ENCODE peak calls at places on chromosomes 11 and 22, in seven cellular contexts. E, F, W, O, M, V and N are unnamed samples.

GRCh38 chr11:13535819-13536218 is 40.0 kb upstream of the PTH start:
- DNase-seq in M (peak), V (peak), O (no peak), W (peak), E (peak), F (peak), N (peak)

GRCh38 chr11:95231881-95232605 is 1.0 kb upstream of the SESN3 start:
- DNase-seq in V (no peak), E (peak), M (peak), O (peak), F (peak), W (peak), N (no peak)

GRCh38 chr11:8709002-8709672 is 26.5 kb downstream of the RPL27A start:
- DNase-seq in E (peak), V (no peak), F (no peak), O (peak), M (no peak), W (peak), N (no peak)

GRCh38 chr11:63553759-63554158 is 9.4 kb downstream of the PLAAT2 start:
- DNase-seq in V (no peak), O (no peak), M (peak), E (no peak), F (no peak), W (no peak), N (peak)

GRCh38 chr22:33519140-33519973 is 400.9 kb downstream of the LARGE1 start:
- DNase-seq in F (peak), E (peak), O (peak), V (no peak), W (peak), M (peak), N (peak)

GRCh38 chr11:4826425-4826824 is 5.3 kb downstream of the OR51F2 start:
- DNase-seq in W (peak), M (no peak), O (peak), F (peak), V (no peak), E (no peak), N (no peak)

GRCh38 chr11:119099707-119100106 is 1.9 kb downstream of the DPAGT1 start:
- DNase-seq in V (no peak), E (no peak), M (no peak), O (no peak), F (no peak), W (no peak), N (no peak)

GRCh38 chr22:36036167-36036624 is 7.6 kb upstream of the RBFOX2 start:
- DNase-seq in M (no peak), F (no peak), W (no peak), V (no peak), O (no peak), E (no peak), N (no peak)

GRCh38 chr11:17208257-17208999 is 642 bp upstream of the PIK3C2A start:
- DNase-seq in M (peak), O (peak), W (peak), V (peak), F (peak), E (peak), N (peak)

GRCh38 chr11:10233581-10233980 is 60.4 kb downstream of the SBF2 start:
- DNase-seq in V (peak), M (no peak), O (peak), E (peak), W (no peak), F (no peak), N (peak)

GRCh38 chr11:100827934-100828661 is 141.0 kb downstream of the ARHGAP42 start:
- DNase-seq in F (peak), M (peak), E (peak), O (peak), W (peak), V (peak), N (peak)

GRCh38 chr11:127420139-127420538 is 419.6 kb upstream of the KIRREL3 start:
- DNase-seq in W (no peak), O (no peak), M (no peak), E (no peak), F (no peak), V (no peak), N (no peak)

GRCh38 chr22:46262449-46263207 is 515 bp downstream of the PKDREJ start:
- DNase-seq in M (no peak), O (peak), E (peak), W (peak), F (peak), V (no peak), N (no peak)

GRCh38 chr11:17563248-17563647 is 16.2 kb downstream of the OTOG start:
- DNase-seq in E (peak), F (peak), O (no peak), M (no peak), W (peak), V (no peak), N (peak)

GRCh38 chr11:121415861-121416260 is 36.3 kb upstream of the SORL1 start:
- DNase-seq in V (no peak), E (peak), O (peak), F (no peak), W (no peak), M (no peak), N (peak)

GRCh38 chr22:46936378-46936916 is 174.0 kb downstream of the TBC1D22A start:
- DNase-seq in W (no peak), O (no peak), E (peak), F (no peak), V (no peak), M (no peak), N (no peak)

GRCh38 chr22:31102441-31103081 is 4.8 kb downstream of the SELENOM start:
- DNase-seq in W (no peak), F (no peak), E (peak), O (peak), V (no peak), M (no peak), N (peak)

GRCh38 chr22:46537221-46537945 is at the start of gene CELSR1:
- DNase-seq in V (no peak), W (peak), E (peak), F (peak), M (no peak), O (peak), N (peak)

GRCh38 chr11:135061166-135061565 is 649.1 kb upstream of the B3GAT1 start:
- DNase-seq in W (no peak), M (no peak), E (no peak), F (no peak), V (no peak), O (no peak), N (no peak)

GRCh38 chr11:65858354-65859133 is 564 bp upstream of the CFL1 start:
- DNase-seq in O (no peak), V (no peak), F (no peak), E (no peak), M (peak), W (no peak), N (peak)

GRCh38 chr11:65468874-65469333 is 29.9 kb upstream of the MALAT1 start:
- DNase-seq in E (peak), F (peak), O (peak), M (peak), W (peak), V (peak), N (peak)

GRCh38 chr11:2806351-2807058 is 79.1 kb downstream of the CDKN1C start:
- DNase-seq in V (no peak), E (no peak), O (no peak), F (peak), W (no peak), M (no peak), N (no peak)

GRCh38 chr22:31556627-31557203 is 60.4 kb downstream of the SFI1 start:
- DNase-seq in W (peak), V (peak), O (peak), M (peak), F (peak), E (peak), N (peak)

GRCh38 chr11:118217575-118217974 is 7.2 kb downstream of the JAML start:
- DNase-seq in O (no peak), F (no peak), W (no peak), M (no peak), E (no peak), V (no peak), N (no peak)

GRCh38 chr22:29456211-29456671 is 17.9 kb downstream of the RFPL1 start:
- DNase-seq in V (no peak), O (no peak), M (no peak), F (peak), W (peak), E (peak), N (no peak)

GRCh38 chr11:58923300-58923788 is 15.9 kb upstream of the GLYATL1 start:
- DNase-seq in V (peak), F (peak), E (peak), M (peak), O (peak), W (peak), N (peak)

GRCh38 chr22:35177811-35178210 is 79.5 kb upstream of the HMGXB4 start:
- DNase-seq in F (peak), E (no peak), M (no peak), W (peak), V (no peak), O (no peak), N (no peak)

GRCh38 chr11:10709299-10710086 is 15.9 kb upstream of the IRAG1 start:
- DNase-seq in E (no peak), O (no peak), F (no peak), M (no peak), W (no peak), V (no peak), N (no peak)

GRCh38 chr11:29343465-29344333 is 673.1 kb downstream of the KCNA4 start:
- DNase-seq in F (peak), V (peak), O (peak), M (peak), E (peak), W (peak), N (peak)

GRCh38 chr11:114291847-114292680 is 4.1 kb upstream of the NNMT start:
- DNase-seq in F (no peak), O (no peak), M (no peak), W (no peak), V (no peak), E (peak), N (peak)

DNA sequence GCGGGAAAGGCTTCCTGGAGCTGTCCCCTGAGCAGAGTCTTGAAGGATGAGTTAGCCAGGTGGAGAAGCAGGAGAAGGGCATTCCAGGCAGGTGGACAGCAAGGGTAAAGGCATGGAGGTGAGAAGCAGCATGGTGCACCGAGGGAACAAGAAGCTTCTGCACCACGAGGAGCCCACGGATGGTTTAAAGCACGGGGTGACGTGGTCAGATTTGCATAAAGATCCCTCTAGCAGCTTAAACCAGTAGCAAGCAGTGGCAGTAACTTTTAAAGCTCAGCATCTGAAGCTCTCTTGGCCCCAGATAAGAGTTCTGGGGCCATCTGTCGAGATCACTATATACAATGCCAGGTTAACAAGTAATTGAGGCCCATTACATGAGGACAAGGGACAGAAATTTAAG is 36.8 kb downstream of the SERPINH1 start:
- DNase-seq in E (no peak), F (no peak), M (no peak), O (no peak), W (no peak), V (no peak), N (no peak)
- H3K4me2 ChIP-seq in E (no peak), F (no peak), M (no peak), O (no peak), W (no peak), V (no peak), N (no peak)

GRCh38 chr22:25783856-25784255 is 41.9 kb downstream of the MYO18B start:
- DNase-seq in E (no peak), V (no peak), F (no peak), M (no peak), O (no peak), W (no peak), N (no peak)

GRCh38 chr22:25782831-25783230 is 40.8 kb downstream of the MYO18B start:
- DNase-seq in W (no peak), V (no peak), O (no peak), F (no peak), E (no peak), M (no peak), N (no peak)

GRCh38 chr22:25780673-25781072 is 38.7 kb downstream of the MYO18B start:
- DNase-seq in E (no peak), W (no peak), V (no peak), M (no peak), F (no peak), O (peak), N (no peak)

GRCh38 chr22:25779890-25780289 is 37.9 kb downstream of the MYO18B start:
- DNase-seq in E (no peak), V (no peak), W (no peak), F (no peak), M (no peak), O (no peak), N (no peak)

DNA sequence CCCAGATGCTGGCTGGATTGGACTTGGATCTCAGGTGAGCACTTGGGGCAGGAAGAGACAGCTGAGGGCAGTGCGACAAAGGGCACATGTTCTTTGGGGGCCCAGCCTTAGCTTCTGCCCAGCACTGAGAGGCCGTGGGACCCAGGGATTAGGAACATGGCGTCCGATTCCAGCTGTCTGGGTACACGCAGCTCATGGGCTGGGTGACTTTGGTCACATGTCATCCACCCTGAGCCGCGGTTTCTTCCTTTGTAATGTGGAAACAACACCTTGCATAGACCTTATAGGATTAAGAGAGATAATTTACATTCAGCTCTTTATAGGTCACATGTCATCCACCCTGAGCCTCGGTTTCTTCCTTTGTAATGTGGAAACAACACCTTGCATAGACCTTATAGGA is 39.8 kb downstream of the MYO18B start:
- DNase-seq in M (no peak), W (no peak), F (no peak), O (no peak), E (no peak), V (no peak), N (no peak)
- TF ChIP-seq EZH2phosphoT487 in M (no peak), W (no peak), F (no peak), O (no peak), E (no peak), V (no peak), N (no peak)

GRCh38 chr11:69413993-69414392 is 67.5 kb upstream of the LINC01488 start:
- DNase-seq in E (no peak), V (no peak), M (no peak), W (no peak), O (no peak), F (no peak), N (no peak)

GRCh38 chr11:69415411-69416122 is 65.9 kb upstream of the LINC01488 start:
- DNase-seq in E (no peak), O (no peak), W (no peak), F (no peak), V (no peak), M (no peak), N (no peak)

GRCh38 chr11:69416123-69416475 is 65.4 kb upstream of the LINC01488 start:
- DNase-seq in W (no peak), F (no peak), E (no peak), V (no peak), M (no peak), O (no peak), N (no peak)

GRCh38 chr11:69413015-69413801 is 68.3 kb upstream of the LINC01488 start:
- DNase-seq in F (no peak), M (no peak), W (no peak), O (no peak), E (no peak), V (no peak), N (no peak)

DNA sequence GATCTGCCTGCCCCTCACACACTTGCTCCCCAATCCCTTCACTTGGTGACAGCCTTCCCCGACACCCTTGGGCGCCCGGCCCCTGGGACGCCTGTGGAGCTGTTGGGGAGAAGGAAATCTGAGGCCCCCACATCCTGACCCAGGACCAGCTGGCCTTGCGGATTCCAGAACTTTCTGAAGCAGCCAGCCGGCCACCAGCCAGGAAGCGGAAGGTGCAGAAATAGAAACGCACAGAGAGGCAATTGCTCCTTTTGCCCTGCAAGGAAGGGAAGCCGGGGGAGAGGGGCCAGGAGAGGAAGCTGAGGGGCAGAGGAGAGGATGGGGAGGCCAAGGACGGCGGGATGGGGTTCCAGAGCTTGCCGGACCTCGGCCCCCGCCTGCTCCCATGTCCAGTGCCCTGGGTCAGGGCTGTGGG is 66.7 kb upstream of the LINC01488 start:
- DNase-seq in M (no peak), V (no peak), O (no peak), F (no peak), E (no peak), W (no peak), N (no peak)
- H3K27ac ChIP-seq in M (no peak), V (no peak), O (no peak), F (no peak), E (no peak), W (no peak), N (no peak)

GRCh38 chr22:37195921-37196320 is 7.9 kb upstream of the C1QTNF6 start:
- DNase-seq in O (no peak), W (no peak), M (no peak), F (no peak), E (peak), V (no peak), N (peak)
- H3K4me2 ChIP-seq in O (no peak), W (no peak), M (no peak), F (no peak), E (no peak), V (peak), N (peak)

GRCh38 chr22:39289445-39290247 is 29.8 kb downstream of the RPL3 start:
- DNase-seq in M (no peak), F (no peak), V (no peak), W (no peak), O (no peak), E (no peak), N (no peak)
- TF ChIP-seq EZH2phosphoT487 in M (no peak), F (no peak), V (no peak), W (no peak), O (no peak), E (no peak), N (no peak)

GRCh38 chr11:61581030-61581928 is at the start of gene SYT7:
- DNase-seq in V (peak), E (peak), F (peak), O (peak), M (peak), W (peak), N (peak)
- H3K27ac ChIP-seq in V (peak), E (no peak), F (no peak), O (peak), M (no peak), W (no peak), N (no peak)

GRCh38 chr22:38947321-38948112 is 9.9 kb upstream of the APOBEC3A start:
- DNase-seq in F (peak), O (no peak), E (no peak), M (no peak), W (no peak), V (no peak), N (peak)

GRCh38 chr22:38943882-38944281 is 13.5 kb upstream of the APOBEC3A start:
- DNase-seq in F (no peak), O (no peak), W (no peak), E (no peak), V (no peak), M (no peak), N (no peak)

GRCh38 chr22:38944653-38945052 is 12.8 kb upstream of the APOBEC3A start:
- DNase-seq in M (no peak), E (no peak), V (no peak), O (peak), F (no peak), W (no peak), N (no peak)

GRCh38 chr22:38948181-38948940 is 9.0 kb upstream of the APOBEC3A start:
- DNase-seq in V (no peak), F (peak), O (no peak), W (no peak), E (no peak), M (no peak), N (no peak)

DNA sequence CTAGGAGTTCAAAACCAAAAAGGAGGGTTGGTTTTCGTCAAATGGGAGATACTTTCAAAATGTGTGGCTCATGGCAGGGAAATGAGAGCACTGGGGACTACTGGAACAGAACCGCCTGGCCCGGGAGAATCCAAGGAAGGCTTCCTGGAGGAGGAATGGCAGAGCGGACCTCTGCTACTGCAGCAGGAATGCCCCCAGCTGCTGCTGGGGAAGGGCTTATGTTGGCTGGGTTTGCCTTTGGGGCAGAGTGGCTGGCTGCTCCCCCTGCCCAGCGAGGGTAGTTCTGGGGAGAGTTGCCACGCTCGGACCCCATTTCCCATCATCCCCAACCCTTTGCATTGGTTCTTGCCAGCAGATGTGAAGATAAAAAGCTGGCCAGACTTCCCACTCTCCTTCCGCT is 10.6 kb upstream of the APOBEC3A start:
- DNase-seq in E (no peak), W (no peak), O (no peak), F (no peak), M (no peak), V (no peak), N (no peak)
- H3K4me2 ChIP-seq in E (no peak), W (no peak), O (no peak), F (peak), M (no peak), V (no peak), N (no peak)

GRCh38 chr11:94068764-94069163 is 47.6 kb downstream of the HEPHL1 start:
- DNase-seq in V (no peak), M (no peak), W (no peak), O (no peak), F (no peak), E (peak), N (peak)
- TF ChIP-seq EZH2phosphoT487 in V (no peak), M (no peak), W (no peak), O (no peak), F (no peak), E (no peak), N (no peak)

DNA sequence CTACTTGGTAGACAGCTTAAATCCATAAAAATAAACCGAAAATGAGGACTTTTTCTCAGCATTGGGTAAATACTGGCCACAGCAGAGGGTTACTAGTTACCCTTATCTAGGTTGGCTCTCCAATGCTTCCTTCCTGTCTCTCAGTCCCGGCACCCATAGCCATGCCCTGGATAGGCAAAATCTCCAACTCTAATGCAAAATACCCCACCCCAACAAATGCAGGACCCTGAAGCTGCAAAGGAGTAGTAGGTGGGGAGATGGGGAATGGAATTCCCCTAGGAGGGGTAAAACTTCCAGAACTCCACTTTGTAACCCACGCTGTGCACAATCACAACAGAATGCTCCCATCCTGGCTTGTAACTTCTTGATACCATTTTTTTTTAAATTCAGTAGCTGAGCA is 2.9 kb downstream of the PAX6 start:
- DNase-seq in E (no peak), M (no peak), F (no peak), V (no peak), O (no peak), W (peak), N (no peak)
- H3K27ac ChIP-seq in E (no peak), M (no peak), F (no peak), V (no peak), O (no peak), W (no peak), N (no peak)